ENCODE peak calls at places on chromosomes 6 and 20, in five cellular contexts. S, U, R, T and C are unnamed samples. For H3K36me3, the result is how much of the 10 kb centered on the place peaks cover.

GRCh38 chr6:18564775-18565174 is 177.6 kb downstream of the RNF144B start:
- DNase-seq in S (no peak), U (no peak), R (no peak), T (no peak), C (no peak)

GRCh38 chr6:39251406-39251805 is 22.1 kb upstream of the KCNK5 start:
- DNase-seq in S (no peak), U (no peak), R (no peak), T (no peak), C (no peak)

GRCh38 chr20:37209661-37210314 is 30.4 kb upstream of the MROH8 start:
- DNase-seq in S (no peak), U (no peak), R (no peak), T (no peak), C (no peak)

GRCh38 chr6:23089981-23090380 is 520.6 kb downstream of the HDGFL1 start:
- DNase-seq in S (no peak), U (no peak), R (peak), T (no peak), C (no peak)

GRCh38 chr20:51423810-51424209 is 118.7 kb downstream of the NFATC2 start:
- DNase-seq in S (no peak), U (no peak), R (no peak), T (no peak), C (no peak)

GRCh38 chr6:108165714-108166663 is at the start of gene NR2E1:
- DNase-seq in S (no peak), U (no peak), R (peak), T (no peak), C (no peak)

GRCh38 chr6:147205690-147206600 is 1.7 kb downstream of the STXBP5 start:
- DNase-seq in S (no peak), U (no peak), R (peak), T (no peak), C (no peak)

GRCh38 chr20:37243937-37244571 is 17.6 kb downstream of the GHRH start:
- DNase-seq in S (peak), U (peak), R (peak), T (peak), C (no peak)

GRCh38 chr20:58447733-58448391 is 58.8 kb downstream of the VAPB start:
- DNase-seq in S (no peak), U (no peak), R (peak), T (peak), C (no peak)

GRCh38 chr6:5623769-5624168 is 362.5 kb downstream of the FARS2 start:
- DNase-seq in S (no peak), U (no peak), R (no peak), T (no peak), C (no peak)

GRCh38 chr6:108581237-108581931 is 20.7 kb downstream of the FOXO3 start:
- DNase-seq in S (no peak), U (no peak), R (peak), T (peak), C (no peak)

GRCh38 chr6:124567401-124567800 is 394.8 kb upstream of the RNF217 start:
- DNase-seq in S (no peak), U (no peak), R (no peak), T (no peak), C (no peak)

GRCh38 chr20:346640-347316 is at the start of gene NRSN2:
- DNase-seq in S (peak), U (peak), R (peak), T (peak), C (peak)

GRCh38 chr6:143807103-143807425 is 36.1 kb upstream of the LTV1 start:
- DNase-seq in S (no peak), U (no peak), R (no peak), T (no peak), C (no peak)

GRCh38 chr6:143804835-143805239 is 38.3 kb upstream of the LTV1 start:
- DNase-seq in S (no peak), U (no peak), R (no peak), T (no peak), C (no peak)

GRCh38 chr6:143803769-143804540 is 39.2 kb upstream of the LTV1 start:
- DNase-seq in S (no peak), U (no peak), R (no peak), T (no peak), C (no peak)

GRCh38 chr6:143805832-143806281 is 37.3 kb upstream of the LTV1 start:
- DNase-seq in S (no peak), U (no peak), R (peak), T (no peak), C (no peak)

GRCh38 chr6:143806282-143807102 is 36.6 kb upstream of the LTV1 start:
- DNase-seq in S (peak), U (no peak), R (peak), T (no peak), C (no peak)
- H3K27ac ChIP-seq in S (no peak), U (no peak), R (no peak), T (no peak), C (no peak)

DNA sequence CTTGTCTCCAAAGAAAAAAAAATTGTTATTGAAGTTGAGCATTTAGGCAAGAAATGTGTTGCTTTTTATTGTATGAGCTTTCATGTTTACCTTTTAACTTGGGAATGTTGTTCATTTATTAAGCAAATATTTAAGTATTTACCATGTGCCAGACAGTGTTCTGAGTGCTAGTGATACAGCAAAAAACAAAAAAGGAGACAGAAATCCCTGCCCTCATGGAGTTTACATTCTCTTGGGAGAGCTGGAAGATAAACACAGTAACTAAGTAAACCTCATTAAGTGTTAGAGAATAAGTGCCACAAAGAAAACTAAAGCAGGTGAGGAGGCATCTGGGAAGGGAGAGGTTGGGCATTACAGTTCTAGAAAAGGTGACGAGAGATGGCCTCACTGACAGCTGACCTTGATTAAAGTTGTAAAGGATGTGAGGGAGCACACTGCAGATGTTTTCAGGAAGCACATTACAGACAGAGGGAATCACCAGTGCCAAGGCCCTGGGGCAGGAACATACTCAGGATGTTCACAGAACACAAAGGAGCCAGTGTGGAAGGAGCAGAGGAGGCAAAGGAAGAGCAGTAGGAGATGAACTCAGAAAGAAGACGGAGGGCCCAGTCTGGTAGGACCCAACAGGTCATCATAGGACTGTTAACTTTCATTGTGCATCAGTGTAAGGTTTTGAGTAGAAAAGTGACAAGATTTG is 33.5 kb downstream of the XRN2 start:
- DNase-seq in S (no peak), U (no peak), R (no peak), T (no peak), C (no peak)
- H3K36me3 ChIP-seq in S (under half), U (half or more), R (under half), T (under half), C (half or more)

GRCh38 chr6:35522660-35523658 is 10.3 kb upstream of the TULP1 start:
- DNase-seq in S (peak), U (peak), R (peak), T (peak), C (peak)
- H3K27ac ChIP-seq in S (no peak), U (no peak), R (no peak), T (no peak), C (no peak)

GRCh38 chr20:5570442-5570841 is 179.8 kb upstream of the SHLD1 start:
- DNase-seq in S (peak), U (no peak), R (no peak), T (no peak), C (no peak)

GRCh38 chr20:5567644-5568043 is 182.6 kb upstream of the SHLD1 start:
- DNase-seq in S (no peak), U (no peak), R (no peak), T (no peak), C (no peak)

GRCh38 chr20:5569021-5569420 is 181.2 kb upstream of the SHLD1 start:
- DNase-seq in S (no peak), U (no peak), R (peak), T (no peak), C (no peak)

GRCh38 chr20:5570031-5570430 is 180.2 kb upstream of the SHLD1 start:
- DNase-seq in S (no peak), U (no peak), R (no peak), T (no peak), C (no peak)
- H3K36me3 ChIP-seq in S (under half), U (half or more), R (under half), T (under half), C (half or more)

DNA sequence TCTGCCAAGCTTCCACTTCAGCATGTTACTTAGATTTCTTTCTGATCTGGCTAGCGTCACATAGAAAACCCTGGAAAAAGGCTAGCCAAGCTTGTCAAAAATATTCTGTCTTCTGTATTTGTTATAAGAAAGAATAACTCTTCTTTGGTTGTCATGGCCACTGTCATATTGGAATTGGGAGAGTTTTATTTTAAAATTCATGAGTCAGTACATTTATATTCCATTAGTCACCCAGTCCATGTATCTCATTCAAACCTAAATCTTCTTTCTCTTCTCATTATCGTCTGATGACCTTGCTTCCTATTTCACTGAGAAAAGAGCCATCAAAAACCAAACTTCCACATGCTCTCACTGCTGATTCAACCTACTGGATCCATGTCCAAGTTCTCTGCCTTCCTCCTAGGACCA is 65.7 kb downstream of the EPM2A start:
- DNase-seq in S (no peak), U (no peak), R (peak), T (no peak), C (no peak)
- H3K27ac ChIP-seq in S (no peak), U (no peak), R (peak), T (no peak), C (no peak)